ENCODE peak calls at places on chromosome 3, in five cellular contexts. O is hepatocyte, R is neural progenitor cell, L is PC-9, E is fibroblast of lung. V is an unnamed sample.

GRCh38 chr3:156689589-156689988 is 15.2 kb downstream of the TIPARP start:
- DNase-seq in O (no peak), R (no peak), L (no peak), E (no peak), V (no peak)

GRCh38 chr3:131174752-131175151 is 148.1 kb downstream of the NEK11 start:
- DNase-seq in O (no peak), R (no peak), L (peak; percentile 35), E (peak; percentile 42), V (no peak)

GRCh38 chr3:84759361-84759760 is 199.4 kb upstream of the CADM2 start:
- DNase-seq in O (no peak), R (no peak), L (no peak), E (no peak), V (no peak)

GRCh38 chr3:188646592-188646991 is 492.6 kb downstream of the LPP start:
- DNase-seq in O (peak; percentile 23), R (no peak), L (no peak), E (peak; percentile 11), V (peak; percentile 47)

GRCh38 chr3:63364909-63365308 is 86.8 kb downstream of the SYNPR start:
- DNase-seq in O (peak; percentile 30), R (peak; percentile 57), L (no peak), E (no peak), V (no peak)

GRCh38 chr3:154862265-154862664 is 217.9 kb upstream of the MME start:
- DNase-seq in O (no peak), R (no peak), L (no peak), E (peak; percentile 66), V (no peak)

GRCh38 chr3:115100172-115100571 is 46.9 kb downstream of the ZBTB20 start:
- DNase-seq in O (peak; percentile 12), R (peak; percentile 1), L (no peak), E (peak; percentile 89), V (no peak)

GRCh38 chr3:171753665-171754408 is 56.4 kb downstream of the PLD1 start:
- DNase-seq in O (no peak), R (no peak), L (no peak), E (peak; percentile 87), V (no peak)

GRCh38 chr3:136958931-136959330 is 1.1 kb downstream of the IL20RB start:
- DNase-seq in O (no peak), R (no peak), L (no peak), E (no peak), V (no peak)

GRCh38 chr3:31978553-31978952 is 2.5 kb downstream of the OSBPL10 start:
- DNase-seq in O (no peak), R (no peak), L (peak; percentile 85), E (no peak), V (no peak)

GRCh38 chr3:16332904-16333426 is 68.0 kb downstream of the OXNAD1 start:
- DNase-seq in O (no peak), R (no peak), L (no peak), E (peak; percentile 84), V (no peak)
- H3K9me3 ChIP-seq in O (peaks cover 6% of the 10 kb centered on the region), R (peaks cover 12% of the 10 kb centered on the region), L (no peaks in the 10 kb centered on the region), E (no peaks in the 10 kb centered on the region), V (no peaks in the 10 kb centered on the region)

DNA sequence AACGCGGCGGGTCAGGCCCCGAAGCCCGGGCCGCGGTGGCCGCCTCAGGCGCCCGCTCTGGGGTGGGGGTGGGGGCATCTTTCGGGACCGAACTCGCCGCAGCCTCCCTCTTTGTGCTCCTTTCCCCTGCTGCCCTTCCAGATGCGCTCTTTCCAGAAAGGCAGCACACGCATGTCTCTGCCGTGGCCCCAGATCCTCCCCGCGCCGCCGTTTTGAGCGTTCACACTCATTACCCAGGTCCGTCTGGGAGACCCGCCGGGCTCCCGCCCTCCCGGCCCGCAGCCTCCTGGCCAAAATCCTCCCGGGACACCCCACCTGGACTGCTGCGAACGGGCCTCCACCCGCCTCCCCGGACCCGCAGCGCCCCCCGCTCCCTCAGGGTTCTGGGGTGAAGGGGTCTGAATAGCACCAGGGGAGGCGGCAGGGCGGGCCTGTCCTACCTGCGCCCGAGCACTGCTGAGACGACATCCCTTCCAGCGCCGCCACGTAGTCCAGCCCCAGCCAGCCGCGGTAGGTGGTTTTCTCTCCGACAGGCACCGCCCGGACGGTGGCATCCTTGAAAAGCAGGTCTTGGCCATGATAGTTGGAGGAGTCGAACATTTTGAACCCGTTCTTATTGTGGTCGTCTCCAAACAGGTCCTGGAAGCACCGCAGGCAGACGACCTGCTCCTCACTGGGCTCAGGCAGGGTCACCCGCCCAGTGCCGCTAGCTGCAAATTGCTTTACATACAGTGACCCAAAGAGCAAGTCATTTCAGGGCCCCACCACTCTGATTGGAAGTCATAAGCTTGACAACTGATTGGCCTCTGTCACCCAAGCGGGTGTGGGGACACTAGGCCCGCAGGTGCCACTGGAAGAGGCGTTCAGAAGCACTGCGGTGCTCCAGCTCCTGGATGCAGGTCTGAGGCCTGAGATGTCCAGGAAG is 25.9 kb downstream of the MELTF start:
- DNase-seq in O (peak; percentile 42), R (peak; percentile 28), L (no peak), E (no peak), V (no peak)
- TF ChIP-seq EZH2 in O (no peak), R (peak; percentile 63), L (no peak), E (no peak), V (no peak)

DNA sequence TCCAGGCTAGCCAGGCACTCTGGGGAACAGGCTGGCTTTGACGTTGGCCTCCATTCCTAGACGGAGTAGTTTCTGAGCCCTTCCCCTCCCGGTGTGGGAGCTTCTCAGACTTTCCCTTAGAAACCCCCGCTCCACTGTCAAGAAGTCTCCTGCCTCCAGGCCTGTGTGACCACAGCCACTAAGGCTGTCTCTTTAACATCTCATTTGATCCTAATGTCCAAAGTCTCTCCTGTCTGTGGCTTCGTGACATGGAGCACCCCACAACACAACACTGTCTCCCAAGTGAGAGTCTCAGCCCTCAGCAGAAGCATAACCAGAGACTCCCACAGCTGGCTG is 6.0 kb downstream of the CSRNP1 start:
- DNase-seq in O (no peak), R (no peak), L (no peak), E (no peak), V (no peak)
- H3K4me3 ChIP-seq in O (no peak overlapping the region), R (no peak overlapping the region), L (peak overlapping the region; percentile 40), E (peak overlapping the region; percentile 34), V (no peak overlapping the region)

DNA sequence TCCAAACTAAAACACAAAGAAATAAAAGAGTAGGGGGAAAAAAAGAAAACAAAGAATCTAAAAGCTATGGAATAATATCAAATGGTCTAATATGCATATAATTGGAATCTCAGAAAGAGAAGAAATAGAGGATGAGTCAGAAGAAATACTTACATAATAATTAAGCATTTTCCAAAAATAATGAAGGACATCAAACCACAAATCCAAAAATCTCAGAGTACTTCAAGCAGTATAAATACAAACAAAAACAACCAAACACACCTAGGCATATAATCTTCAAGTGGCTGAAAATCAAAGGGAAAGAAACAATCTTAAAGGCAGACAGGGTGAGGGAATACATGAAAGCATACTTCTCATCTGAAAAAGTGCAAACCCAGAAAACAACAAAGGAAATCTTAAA is 46.3 kb downstream of the MYLK start:
- DNase-seq in O (no peak), R (no peak), L (no peak), E (no peak), V (no peak)
- H3K9me3 ChIP-seq in O (no peaks in the 10 kb centered on the region), R (peaks cover 24% of the 10 kb centered on the region), L (peaks cover 10% of the 10 kb centered on the region), E (peaks cover 2% of the 10 kb centered on the region), V (peaks cover 4% of the 10 kb centered on the region)

DNA sequence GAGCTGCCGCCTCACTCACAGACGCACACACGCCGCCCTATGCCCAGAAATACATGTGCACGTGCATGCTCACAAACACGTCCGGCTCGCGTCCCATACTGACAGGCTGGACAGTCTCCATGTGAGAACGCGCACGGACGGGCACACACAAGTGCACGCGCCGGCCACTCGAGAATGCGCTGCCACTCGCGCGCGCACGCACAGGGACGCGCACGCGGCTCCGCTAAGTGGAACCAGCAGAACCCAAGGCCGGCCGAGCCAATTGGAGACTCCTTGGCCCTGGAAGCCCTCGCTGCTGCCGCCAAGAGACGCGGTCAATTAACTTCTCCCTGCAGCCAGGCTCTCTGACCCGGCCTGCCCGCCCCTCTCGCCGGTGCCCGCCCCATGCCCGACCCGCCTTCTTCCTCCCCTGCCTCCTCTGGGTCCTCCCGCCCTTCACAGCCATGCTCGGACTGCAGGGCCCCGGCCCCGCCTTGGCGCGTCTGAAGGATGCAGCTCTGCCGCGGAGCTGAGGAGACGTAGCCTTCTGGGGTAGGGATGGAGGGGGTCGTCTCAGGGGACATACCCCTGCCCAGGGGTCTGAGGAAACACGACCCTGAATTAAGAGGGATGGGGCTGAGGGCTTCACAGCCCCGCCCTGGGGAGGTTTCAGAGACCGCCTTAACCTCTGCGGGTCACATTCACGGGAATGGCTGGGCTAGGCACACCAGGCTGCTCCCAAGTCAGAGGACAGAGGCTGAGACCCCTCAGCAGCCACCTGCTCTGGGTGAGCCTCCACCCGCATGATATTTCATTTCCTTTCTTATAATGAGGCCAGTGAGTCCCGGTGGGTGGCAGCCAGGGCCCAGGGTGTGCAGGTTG is 15.0 kb downstream of the PTH1R start:
- DNase-seq in O (peak; percentile 83), R (peak; percentile 93), L (peak; percentile 59), E (peak; percentile 40), V (no peak)
- TF ChIP-seq EZH2 in O (no peak), R (peak; percentile 40), L (no peak), E (no peak), V (no peak)

V was measured in SK-N-MC.